ENCODE peak calls at places on chromosomes 11 and 22, in ten cellular contexts. B is HCT116, V is endothelial cell of umbilical vein, R is NB4, T is Peyer's patch, D is upper lobe of left lung, S is uterus, Z is GM12892, N is body of pancreas, L is H1. H is an unnamed sample.
A peak's percentile ranks its signal among the peaks of the same experiment; 100 is the strongest.

GRCh38 chr11:95652002-95652472 is 137.5 kb downstream of the FAM76B start:
- DNase-seq in B (no peak), V (peak; percentile 74), R (no peak), T (no peak), D (no peak), S (no peak), Z (no peak), N (no peak), L (no peak), H (no peak)

GRCh38 chr11:13760115-13760514 is 91.6 kb downstream of the FAR1 start:
- DNase-seq in B (no peak), V (no peak), R (no peak), T (no peak), D (no peak), S (no peak), Z (no peak), N (no peak), L (no peak), H (no peak)

GRCh38 chr11:82865841-82866240 is 34.4 kb downstream of the PRCP start:
- DNase-seq in B (no peak), V (no peak), R (no peak), T (no peak), D (no peak), S (no peak), Z (no peak), N (no peak), L (no peak), H (peak; percentile 19)

GRCh38 chr11:86623041-86623621 is 49.3 kb downstream of the ME3 start:
- DNase-seq in B (no peak), V (peak; percentile 21), R (no peak), T (no peak), D (no peak), S (no peak), Z (no peak), N (no peak), L (no peak), H (no peak)

GRCh38 chr11:80916180-80916811 is 1475.5 kb upstream of the TENM4 start:
- DNase-seq in B (no peak), V (no peak), R (no peak), T (no peak), D (no peak), S (no peak), Z (no peak), N (no peak), L (no peak), H (no peak)

GRCh38 chr11:40274017-40274416 is 1185.4 kb downstream of the LRRC4C start:
- DNase-seq in B (no peak), V (peak; percentile 3), R (no peak), T (no peak), D (no peak), S (no peak), Z (no peak), N (peak; percentile 15), L (no peak), H (no peak)

GRCh38 chr22:49881856-49882255 is 28.2 kb downstream of the ZBED4 start:
- DNase-seq in B (no peak), V (no peak), R (no peak), T (no peak), D (no peak), S (no peak), Z (no peak), N (no peak), L (no peak), H (no peak)

GRCh38 chr11:44927174-44927661 is 23.5 kb downstream of the TP53I11 start:
- DNase-seq in B (peak; percentile 42), V (peak; percentile 52), R (peak; percentile 75), T (peak; percentile 80), D (no peak), S (peak; percentile 54), Z (peak; percentile 56), N (peak; percentile 73), L (peak; percentile 70), H (peak; percentile 86)

GRCh38 chr11:76892305-76892704 is 31.6 kb downstream of the ACER3 start:
- DNase-seq in B (no peak), V (no peak), R (no peak), T (no peak), D (no peak), S (no peak), Z (no peak), N (no peak), L (no peak), H (no peak)

GRCh38 chr11:4111834-4112233 is 17.2 kb downstream of the RRM1 start:
- DNase-seq in B (no peak), V (no peak), R (no peak), T (no peak), D (no peak), S (no peak), Z (no peak), N (no peak), L (no peak), H (no peak)

GRCh38 chr11:126739499-126740145 is 260.9 kb downstream of the KIRREL3 start:
- DNase-seq in B (no peak), V (no peak), R (no peak), T (no peak), D (no peak), S (no peak), Z (no peak), N (no peak), L (no peak), H (no peak)

GRCh38 chr22:39209756-39210155 is 35.0 kb downstream of the PDGFB start:
- DNase-seq in B (no peak), V (no peak), R (no peak), T (no peak), D (no peak), S (peak; percentile 9), Z (no peak), N (peak; percentile 40), L (no peak), H (no peak)

GRCh38 chr11:27524155-27524554 is 17.6 kb upstream of the LIN7C start:
- DNase-seq in B (peak; percentile 35), V (no peak), R (peak; percentile 14), T (no peak), D (no peak), S (no peak), Z (no peak), N (no peak), L (no peak), H (peak; percentile 11)

GRCh38 chr11:124876818-124877630 is 11.8 kb downstream of the ROBO3 start:
- DNase-seq in B (no peak), V (peak; percentile 35), R (no peak), T (no peak), D (no peak), S (no peak), Z (no peak), N (no peak), L (no peak), H (no peak)

GRCh38 chr11:133408936-133409335 is 123.4 kb downstream of the OPCML start:
- DNase-seq in B (no peak), V (no peak), R (no peak), T (no peak), D (no peak), S (no peak), Z (no peak), N (no peak), L (no peak), H (no peak)

GRCh38 chr11:64864473-64865285 is 13.7 kb downstream of the EHD1 start:
- DNase-seq in B (no peak), V (peak; percentile 53), R (peak; percentile 93), T (peak; percentile 57), D (peak; percentile 85), S (peak; percentile 90), Z (no peak), N (peak; percentile 48), L (no peak), H (peak; percentile 82)

GRCh38 chr22:49925525-49926128 is 7.2 kb downstream of the CRELD2 start:
- DNase-seq in B (no peak), V (no peak), R (no peak), T (no peak), D (peak; percentile 55), S (no peak), Z (no peak), N (no peak), L (no peak), H (no peak)

GRCh38 chr22:27668828-27669797 is 132.4 kb downstream of the MN1 start:
- DNase-seq in B (peak; percentile 58), V (peak; percentile 38), R (peak; percentile 97), T (peak; percentile 72), D (no peak), S (peak; percentile 23), Z (no peak), N (peak; percentile 36), L (no peak), H (peak; percentile 76)

DNA sequence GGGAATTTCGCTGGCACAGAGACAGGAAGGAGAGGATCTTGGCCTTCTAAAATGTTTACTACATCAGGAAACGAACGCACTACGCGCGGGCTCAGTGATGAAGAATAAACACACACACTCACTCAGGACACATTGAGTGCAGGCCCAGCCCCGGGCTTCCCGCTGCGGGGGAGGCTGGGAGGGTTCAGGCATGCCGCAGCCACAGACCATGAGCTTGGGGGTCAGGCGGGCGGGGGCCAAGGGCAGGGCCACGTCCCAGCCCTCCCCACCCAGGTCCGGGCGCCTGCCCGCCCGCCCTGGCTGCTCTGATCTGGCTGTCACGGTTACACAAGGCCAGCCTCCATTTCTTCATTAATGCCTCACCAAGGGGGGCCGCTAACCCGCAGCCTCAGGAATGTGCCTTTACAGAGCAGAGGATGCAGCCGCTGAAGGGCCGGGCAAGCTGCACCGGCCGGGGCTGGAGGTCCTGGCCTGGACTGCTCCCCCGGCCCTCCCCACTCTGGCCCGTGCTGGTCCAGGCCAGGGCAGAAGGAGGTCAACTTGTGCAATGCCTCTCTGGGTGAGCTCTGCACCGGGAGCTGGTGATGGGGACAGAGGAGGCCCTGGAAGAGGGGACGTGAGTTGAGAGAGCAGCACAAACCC is 41.7 kb downstream of the IGF2 start:
- DNase-seq in B (no peak), V (peak; percentile 86), R (peak; percentile 81), T (peak; percentile 54), D (peak; percentile 89), S (peak; percentile 70), Z (no peak), N (peak; percentile 61), L (peak; percentile 33), H (no peak)
- TF ChIP-seq POLR2A in B (no peak), V (no peak), R (no peak), T (no peak), D (no peak), S (no peak), Z (no peak), N (no peak), L (no peak), H (no peak)

GRCh38 chr11:30949838-30950237 is 363.7 kb upstream of the MPPED2 start:
- DNase-seq in B (no peak), V (no peak), R (no peak), T (no peak), D (no peak), S (no peak), Z (no peak), N (no peak), L (no peak), H (no peak)
- TF ChIP-seq POLR2A in B (no peak), V (no peak), R (no peak), T (no peak), D (no peak), S (no peak), Z (no peak), N (no peak), L (no peak), H (no peak)

GRCh38 chr11:47394322-47395224 is 13.8 kb upstream of the SLC39A13 start:
- DNase-seq in B (no peak), V (peak; percentile 93), R (peak; percentile 95), T (peak; percentile 47), D (peak; percentile 89), S (no peak), Z (peak; percentile 89), N (no peak), L (no peak), H (no peak)
- TF ChIP-seq POLR2A in B (no peak), V (peak; percentile 91), R (peak; percentile 40), T (no peak), D (peak; percentile 80), S (peak; percentile 17), Z (peak; percentile 68), N (peak; percentile 46), L (no peak), H (no peak)

GRCh38 chr11:120324932-120325810 is at the start of gene TLCD5:
- DNase-seq in B (peak; percentile 54), V (peak; percentile 73), R (no peak), T (peak; percentile 70), D (peak; percentile 92), S (peak; percentile 71), Z (peak; percentile 27), N (peak; percentile 72), L (peak; percentile 70), H (peak; percentile 42)
- TF ChIP-seq POLR2A in B (no peak), V (peak; percentile 81), R (no peak), T (no peak), D (peak; percentile 63), S (peak; percentile 83), Z (peak; percentile 20), N (peak; percentile 62), L (no peak), H (peak; percentile 28)